ENCODE peak calls at places on chromosomes 12 and 14, in nine cellular contexts. V is HCT116, W is A549, C is HL-60, S is Panc1, R is GM12878, B is K562, N is SK-N-SH, A is HepG2. I is an unnamed sample.

GRCh38 chr12:18468521-18469075 is 207.3 kb downstream of the PIK3C2G start:
- DNase-seq in R (no peak), N (no peak), V (no peak), W (no peak), C (no peak), S (no peak), B (no peak), A (no peak), I (no peak)

GRCh38 chr12:88418856-88419497 is 161.3 kb downstream of the KITLG start:
- DNase-seq in R (no peak), C (no peak), B (no peak), S (no peak), A (no peak), V (no peak), N (no peak), W (no peak), I (no peak)

GRCh38 chr14:35482994-35483515 is 50.9 kb upstream of the INSM2 start:
- DNase-seq in N (no peak), W (no peak), S (no peak), R (no peak), V (no peak), C (no peak), B (no peak), A (no peak), I (no peak)

GRCh38 chr12:123492290-123492689 is 34.4 kb downstream of the SNRNP35 start:
- DNase-seq in S (no peak), C (no peak), R (no peak), B (no peak), A (no peak), N (no peak), W (no peak), V (no peak), I (no peak)

GRCh38 chr12:41242613-41243012 is 54.5 kb downstream of the PDZRN4 start:
- DNase-seq in S (no peak), N (peak; percentile 24), A (no peak), W (no peak), B (no peak), C (no peak), R (no peak), V (no peak), I (no peak)

GRCh38 chr14:41859336-41859735 is 252.7 kb downstream of the LRFN5 start:
- DNase-seq in R (no peak), A (no peak), N (no peak), C (peak; percentile 73), V (no peak), W (no peak), B (no peak), S (no peak), I (no peak)

GRCh38 chr12:88756153-88756552 is 175.9 kb upstream of the KITLG start:
- DNase-seq in N (no peak), V (no peak), C (no peak), B (no peak), W (no peak), R (no peak), S (no peak), A (no peak), I (no peak)

GRCh38 chr14:103019827-103020226 is 37.5 kb downstream of the CDC42BPB start:
- DNase-seq in B (no peak), A (no peak), R (no peak), V (no peak), S (no peak), C (no peak), W (no peak), N (no peak), I (no peak)

GRCh38 chr12:25701290-25701689 is 148.2 kb upstream of the LMNTD1 start:
- DNase-seq in B (no peak), S (no peak), A (no peak), R (no peak), W (no peak), C (no peak), V (peak; percentile 1), N (no peak), I (no peak)

GRCh38 chr12:65725376-65725775 is 98.9 kb upstream of the HMGA2 start:
- DNase-seq in C (no peak), W (no peak), N (no peak), V (peak; percentile 74), A (no peak), R (no peak), S (no peak), B (no peak), I (no peak)

GRCh38 chr12:79420146-79420618 is 270.6 kb downstream of the PAWR start:
- DNase-seq in V (peak; percentile 45), B (no peak), C (no peak), R (no peak), A (peak; percentile 73), W (peak; percentile 38), S (peak; percentile 64), N (no peak), I (peak; percentile 84)

GRCh38 chr14:66405158-66405557 is 81.0 kb upstream of the CCDC196 start:
- DNase-seq in S (no peak), N (no peak), B (peak; percentile 3), A (no peak), W (no peak), R (no peak), C (no peak), V (no peak), I (peak; percentile 12)
- TF ChIP-seq REST in S (no peak), N (no peak), B (no peak), A (no peak), W (no peak), R (no peak), C (no peak), V (no peak), I (no peak)

DNA sequence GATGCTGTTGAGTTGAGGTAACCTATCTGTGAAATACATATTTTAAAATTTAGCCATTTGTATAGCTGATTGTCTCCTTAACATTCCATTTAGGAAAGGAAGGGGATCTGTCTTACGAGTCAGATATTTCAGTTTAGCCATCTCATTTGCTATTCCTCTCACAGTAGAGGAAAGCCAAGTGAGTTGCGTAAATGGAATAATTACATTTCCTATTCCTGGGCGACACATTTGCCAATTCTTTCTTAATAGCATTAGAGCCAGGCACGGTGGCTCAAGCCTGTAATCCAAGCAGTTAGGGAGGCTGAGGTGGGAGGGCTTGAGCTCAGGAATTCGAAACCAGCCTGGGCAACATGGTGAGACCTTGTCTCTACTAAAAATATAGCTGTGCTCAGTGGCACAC is 116.3 kb downstream of the TMX1 start:
- DNase-seq in W (no peak), V (no peak), C (no peak), N (no peak), B (no peak), A (no peak), S (no peak), R (no peak), I (no peak)
- TF ChIP-seq REST in W (no peak), V (no peak), C (no peak), N (no peak), B (no peak), A (no peak), S (no peak), R (no peak), I (no peak)

DNA sequence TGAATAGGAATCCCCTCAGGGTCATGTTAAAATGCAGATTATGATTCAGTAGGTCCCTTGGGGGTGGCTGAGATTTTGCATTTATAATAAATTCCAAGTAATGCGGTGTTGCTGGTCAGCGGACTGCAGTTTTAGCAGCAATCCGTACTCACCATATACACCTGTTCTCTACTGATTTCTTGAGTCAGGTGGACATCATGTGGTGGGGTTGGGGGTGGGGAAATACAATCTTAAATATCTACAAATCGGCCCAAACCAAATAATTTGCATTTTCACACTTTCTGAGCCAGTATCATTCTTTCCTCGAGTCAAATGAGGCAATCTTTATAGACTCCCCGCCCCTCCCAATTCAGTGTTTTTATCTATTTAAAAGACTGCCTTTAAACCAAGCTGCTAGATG is 938 bp downstream of the SPATA7 start:
- DNase-seq in W (no peak), N (no peak), R (no peak), B (no peak), C (no peak), A (no peak), S (no peak), V (no peak), I (no peak)
- TF ChIP-seq REST in W (no peak), N (no peak), R (no peak), B (no peak), C (no peak), A (no peak), S (no peak), V (no peak), I (no peak)

GRCh38 chr12:128138125-128138524 is 128.8 kb upstream of the TMEM132C start:
- DNase-seq in V (no peak), S (no peak), C (no peak), A (no peak), N (no peak), R (no peak), B (no peak), W (no peak), I (no peak)

GRCh38 chr12:128131955-128132354 is 135.0 kb upstream of the TMEM132C start:
- DNase-seq in N (no peak), V (no peak), S (no peak), B (no peak), C (no peak), A (no peak), R (no peak), W (no peak), I (no peak)

GRCh38 chr12:128137140-128137539 is 129.8 kb upstream of the TMEM132C start:
- DNase-seq in C (no peak), S (no peak), N (no peak), W (no peak), V (no peak), A (no peak), B (no peak), R (no peak), I (no peak)

DNA sequence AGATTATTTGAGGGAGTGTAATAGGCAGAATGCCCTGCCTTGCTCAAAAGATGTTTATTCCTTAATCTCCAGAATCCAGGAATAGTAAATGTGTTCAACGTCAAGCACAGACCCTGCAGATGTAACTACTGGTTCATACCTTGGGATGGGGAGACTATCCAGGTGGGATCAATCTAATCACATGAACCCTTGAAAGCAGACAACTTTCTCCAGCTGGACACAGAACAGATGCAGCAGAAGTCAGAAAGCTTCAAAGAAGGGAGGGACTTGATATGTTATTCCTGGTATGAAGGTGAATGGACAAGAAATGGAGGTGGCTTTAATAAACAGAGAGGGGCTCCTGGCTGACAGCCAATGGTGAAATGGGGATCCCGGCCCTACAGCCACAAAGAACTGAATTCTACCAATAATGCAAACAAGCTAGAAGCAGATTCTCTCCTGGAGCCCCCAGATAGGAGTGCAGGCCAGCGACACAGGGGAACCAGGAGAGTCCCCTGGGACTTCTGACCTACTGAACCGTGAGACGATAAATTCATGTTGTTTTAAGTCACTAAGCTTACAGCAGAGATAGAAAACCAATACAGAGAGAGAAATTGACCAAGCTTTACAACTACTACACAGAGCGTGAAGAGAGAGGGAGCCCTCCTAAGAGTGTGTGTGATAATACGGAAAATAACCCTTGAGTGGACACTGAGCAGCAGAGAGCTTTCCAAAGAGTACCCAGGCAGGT is 133.5 kb upstream of the TMEM132C start:
- DNase-seq in W (no peak), S (no peak), C (no peak), N (no peak), B (no peak), V (no peak), R (no peak), A (no peak), I (no peak)
- TF ChIP-seq REST in W (no peak), S (no peak), C (no peak), N (no peak), B (no peak), V (no peak), R (no peak), A (no peak), I (no peak)

DNA sequence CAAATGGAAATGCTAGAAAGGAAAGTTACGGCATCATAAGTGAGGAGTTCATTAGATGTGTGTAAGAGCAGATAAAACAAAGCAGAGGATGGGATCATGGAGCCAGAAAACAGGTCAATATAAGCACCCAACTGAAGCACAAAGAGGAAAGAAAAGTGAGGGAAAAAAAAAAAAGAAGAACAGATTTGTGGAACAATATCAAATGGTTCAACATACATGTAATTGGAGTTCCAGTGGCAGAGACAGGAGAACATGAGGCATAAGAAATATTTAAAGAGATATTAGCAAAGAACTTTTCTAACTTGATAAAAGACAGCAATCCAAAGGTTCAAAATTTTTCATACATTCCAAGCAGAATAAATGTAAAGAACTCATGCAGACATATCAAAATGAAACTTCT is 54.1 kb downstream of the SPTSSA start:
- DNase-seq in A (no peak), N (no peak), C (no peak), S (no peak), W (no peak), R (no peak), V (no peak), B (no peak), I (no peak)
- TF ChIP-seq REST in A (no peak), N (no peak), C (no peak), S (no peak), W (no peak), R (no peak), V (no peak), B (no peak), I (no peak)

I was measured in GM23338.